ENCODE peak calls at places on chromosomes 12 and 14, in eight cellular contexts. One of them, this sample, is unnamed.

GRCh38 chr12:1356285-1356684 is 238.1 kb downstream of the FBXL14 start:
- DNase-seq in activated CD8-positive, alpha-beta memory T cell treated with anti-CD3 and anti-CD28 coated beads, Interleukin-2, amount 50 U/mL, for 4 hours: no peak
- DNase-seq in B cell: no peak
- DNase-seq in amygdala: no peak
- DNase-seq in DMS153: no peak
- DNase-seq in iPS-NIHi11: no peak
- DNase-seq in glutamatergic neuron: no peak
- DNase-seq in RWPE1: no peak
- DNase-seq in this sample: no peak

GRCh38 chr12:45938566-45938965 is 51.8 kb downstream of the SCAF11 start:
- DNase-seq in B cell: no peak
- DNase-seq in DMS153: no peak
- DNase-seq in amygdala: no peak
- DNase-seq in iPS-NIHi11: no peak
- DNase-seq in activated CD8-positive, alpha-beta memory T cell treated with anti-CD3 and anti-CD28 coated beads, Interleukin-2, amount 50 U/mL, for 4 hours: no peak
- DNase-seq in glutamatergic neuron: no peak
- DNase-seq in RWPE1: no peak
- DNase-seq in this sample: no peak

GRCh38 chr12:8655421-8655820 is 7.2 kb downstream of the MFAP5 start:
- DNase-seq in iPS-NIHi11: no peak
- DNase-seq in activated CD8-positive, alpha-beta memory T cell treated with anti-CD3 and anti-CD28 coated beads, Interleukin-2, amount 50 U/mL, for 4 hours: no peak
- DNase-seq in amygdala: no peak
- DNase-seq in glutamatergic neuron: no peak
- DNase-seq in B cell: no peak
- DNase-seq in RWPE1: no peak
- DNase-seq in DMS153: no peak
- DNase-seq in this sample: no peak

GRCh38 chr12:89951694-89952060 is 243.0 kb upstream of the ATP2B1 start:
- DNase-seq in DMS153: no peak
- DNase-seq in glutamatergic neuron: no peak
- DNase-seq in amygdala: no peak
- DNase-seq in activated CD8-positive, alpha-beta memory T cell treated with anti-CD3 and anti-CD28 coated beads, Interleukin-2, amount 50 U/mL, for 4 hours: no peak
- DNase-seq in RWPE1: peak; percentile 14
- DNase-seq in B cell: no peak
- DNase-seq in iPS-NIHi11: no peak
- DNase-seq in this sample: no peak

GRCh38 chr14:90239139-90239538 is 17.2 kb upstream of the PSMC1 start:
- DNase-seq in RWPE1: no peak
- DNase-seq in activated CD8-positive, alpha-beta memory T cell treated with anti-CD3 and anti-CD28 coated beads, Interleukin-2, amount 50 U/mL, for 4 hours: no peak
- DNase-seq in DMS153: no peak
- DNase-seq in iPS-NIHi11: no peak
- DNase-seq in B cell: no peak
- DNase-seq in amygdala: no peak
- DNase-seq in glutamatergic neuron: peak; percentile 28
- DNase-seq in this sample: no peak

GRCh38 chr14:22900088-22900799 is 17.2 kb downstream of the REM2 start:
- DNase-seq in B cell: peak; percentile 82
- DNase-seq in DMS153: peak; percentile 44
- DNase-seq in activated CD8-positive, alpha-beta memory T cell treated with anti-CD3 and anti-CD28 coated beads, Interleukin-2, amount 50 U/mL, for 4 hours: no peak
- DNase-seq in iPS-NIHi11: peak; percentile 73
- DNase-seq in glutamatergic neuron: no peak
- DNase-seq in RWPE1: peak; percentile 82
- DNase-seq in amygdala: no peak
- DNase-seq in this sample: no peak

GRCh38 chr12:104793280-104793679 is 164.8 kb downstream of the SLC41A2 start:
- DNase-seq in iPS-NIHi11: no peak
- DNase-seq in B cell: no peak
- DNase-seq in glutamatergic neuron: no peak
- DNase-seq in RWPE1: peak; percentile 6
- DNase-seq in amygdala: no peak
- DNase-seq in DMS153: no peak
- DNase-seq in activated CD8-positive, alpha-beta memory T cell treated with anti-CD3 and anti-CD28 coated beads, Interleukin-2, amount 50 U/mL, for 4 hours: no peak
- DNase-seq in this sample: no peak

GRCh38 chr12:45121224-45121623 is 70.3 kb upstream of the DBX2 start:
- DNase-seq in iPS-NIHi11: peak; percentile 9
- DNase-seq in B cell: no peak
- DNase-seq in RWPE1: no peak
- DNase-seq in glutamatergic neuron: no peak
- DNase-seq in activated CD8-positive, alpha-beta memory T cell treated with anti-CD3 and anti-CD28 coated beads, Interleukin-2, amount 50 U/mL, for 4 hours: no peak
- DNase-seq in DMS153: no peak
- DNase-seq in amygdala: no peak
- DNase-seq in this sample: no peak

GRCh38 chr12:46659032-46659703 is 166.6 kb downstream of the SLC38A4 start:
- DNase-seq in B cell: no peak
- DNase-seq in glutamatergic neuron: no peak
- DNase-seq in RWPE1: no peak
- DNase-seq in iPS-NIHi11: no peak
- DNase-seq in DMS153: no peak
- DNase-seq in activated CD8-positive, alpha-beta memory T cell treated with anti-CD3 and anti-CD28 coated beads, Interleukin-2, amount 50 U/mL, for 4 hours: no peak
- DNase-seq in amygdala: no peak
- DNase-seq in this sample: no peak

GRCh38 chr14:68807148-68807600 is 14.3 kb upstream of the ZFP36L1 start:
- DNase-seq in amygdala: no peak
- DNase-seq in RWPE1: no peak
- DNase-seq in activated CD8-positive, alpha-beta memory T cell treated with anti-CD3 and anti-CD28 coated beads, Interleukin-2, amount 50 U/mL, for 4 hours: no peak
- DNase-seq in DMS153: peak; percentile 42
- DNase-seq in B cell: peak; percentile 81
- DNase-seq in iPS-NIHi11: no peak
- DNase-seq in glutamatergic neuron: no peak
- DNase-seq in this sample: no peak

GRCh38 chr14:99840265-99840664 is 47.1 kb downstream of the EML1 start:
- DNase-seq in amygdala: no peak
- DNase-seq in DMS153: no peak
- DNase-seq in iPS-NIHi11: no peak
- DNase-seq in glutamatergic neuron: no peak
- DNase-seq in RWPE1: no peak
- DNase-seq in B cell: no peak
- DNase-seq in activated CD8-positive, alpha-beta memory T cell treated with anti-CD3 and anti-CD28 coated beads, Interleukin-2, amount 50 U/mL, for 4 hours: no peak
- DNase-seq in this sample: no peak

GRCh38 chr12:26643532-26644315 is 189.3 kb downstream of the ITPR2 start:
- DNase-seq in DMS153: no peak
- DNase-seq in iPS-NIHi11: peak; percentile 30
- DNase-seq in amygdala: no peak
- DNase-seq in B cell: no peak
- DNase-seq in RWPE1: no peak
- DNase-seq in activated CD8-positive, alpha-beta memory T cell treated with anti-CD3 and anti-CD28 coated beads, Interleukin-2, amount 50 U/mL, for 4 hours: no peak
- DNase-seq in glutamatergic neuron: no peak
- DNase-seq in this sample: no peak

GRCh38 chr12:14272954-14273910 is 92.2 kb upstream of the ATF7IP start:
- DNase-seq in RWPE1: peak; percentile 81
- DNase-seq in activated CD8-positive, alpha-beta memory T cell treated with anti-CD3 and anti-CD28 coated beads, Interleukin-2, amount 50 U/mL, for 4 hours: no peak
- DNase-seq in amygdala: no peak
- DNase-seq in B cell: peak; percentile 42
- DNase-seq in glutamatergic neuron: no peak
- DNase-seq in iPS-NIHi11: no peak
- DNase-seq in DMS153: peak; percentile 75
- DNase-seq in this sample: no peak

GRCh38 chr14:77212933-77213656 is 31.5 kb downstream of the TMEM63C start:
- DNase-seq in RWPE1: peak; percentile 80
- DNase-seq in DMS153: peak; percentile 47
- DNase-seq in activated CD8-positive, alpha-beta memory T cell treated with anti-CD3 and anti-CD28 coated beads, Interleukin-2, amount 50 U/mL, for 4 hours: no peak
- DNase-seq in B cell: peak; percentile 40
- DNase-seq in glutamatergic neuron: peak; percentile 77
- DNase-seq in iPS-NIHi11: peak; percentile 90
- DNase-seq in amygdala: peak; percentile 17
- DNase-seq in this sample: no peak

GRCh38 chr14:103109789-103110415 is 13.4 kb upstream of the TNFAIP2 start:
- DNase-seq in iPS-NIHi11: peak; percentile 56
- DNase-seq in amygdala: no peak
- DNase-seq in RWPE1: no peak
- DNase-seq in DMS153: no peak
- DNase-seq in activated CD8-positive, alpha-beta memory T cell treated with anti-CD3 and anti-CD28 coated beads, Interleukin-2, amount 50 U/mL, for 4 hours: no peak
- DNase-seq in B cell: no peak
- DNase-seq in glutamatergic neuron: peak; percentile 61
- DNase-seq in this sample: no peak